ENCODE peak calls at places on chromosome 7, in five cellular contexts. Q is A549, P is mucosa of descending colon, M is lower lobe of right lung, Z is body of pancreas. N is an unnamed sample.

GRCh38 chr7:68676789-68677535 is 921.3 kb upstream of the AUTS2 start:
- DNase-seq in Q (no peak), Z (no peak), P (no peak), M (no peak), N (no peak)

GRCh38 chr7:157517782-157518513 is 181.1 kb downstream of the DNAJB6 start:
- DNase-seq in Q (no peak), M (no peak), Z (no peak), P (peak; percentile 27), N (no peak)

GRCh38 chr7:124457841-124458240 is 307.8 kb downstream of the GPR37 start:
- DNase-seq in M (no peak), Q (no peak), P (no peak), Z (no peak), N (no peak)

GRCh38 chr7:80498481-80499349 is 13.1 kb downstream of the GNAT3 start:
- DNase-seq in Z (no peak), P (no peak), Q (no peak), M (no peak), N (no peak)

GRCh38 chr7:27197137-27198042 is 2.5 kb downstream of the HOXA13 start:
- DNase-seq in Q (no peak), M (no peak), P (no peak), Z (no peak), N (no peak)

GRCh38 chr7:68238204-68238805 is 1241.7 kb downstream of the TYW1 start:
- DNase-seq in P (no peak), M (no peak), Z (no peak), Q (no peak), N (no peak)

GRCh38 chr7:514651-515598 is 4.7 kb downstream of the PDGFA start:
- DNase-seq in M (no peak), P (no peak), Z (peak; percentile 71), Q (no peak), N (no peak)

GRCh38 chr7:130151591-130152269 is 53.5 kb downstream of the TMEM209 start:
- DNase-seq in Q (peak; percentile 29), P (no peak), Z (no peak), M (no peak), N (no peak)

GRCh38 chr7:47803846-47804245 is 144.4 kb downstream of the PKD1L1 start:
- DNase-seq in Q (no peak), P (no peak), Z (no peak), M (no peak), N (no peak)

GRCh38 chr7:52715701-52716100 is 319.7 kb upstream of the POM121L12 start:
- DNase-seq in M (no peak), Z (no peak), Q (no peak), P (no peak), N (peak; percentile 40)

GRCh38 chr7:28921822-28922221 is 36.3 kb downstream of the TRIL start:
- DNase-seq in Z (peak; percentile 70), P (no peak), Q (peak; percentile 61), M (no peak), N (peak; percentile 68)

GRCh38 chr7:158375034-158375433 is 212.6 kb downstream of the PTPRN2 start:
- DNase-seq in Q (no peak), Z (no peak), P (no peak), M (no peak), N (no peak)

GRCh38 chr7:2474813-2475677 is 1.2 kb downstream of the GRIFIN start:
- DNase-seq in P (no peak), M (no peak), Q (no peak), Z (peak; percentile 71), N (no peak)

GRCh38 chr7:143931739-143932138 is 3.3 kb upstream of the OR2F2 start:
- DNase-seq in P (no peak), M (no peak), Z (no peak), Q (no peak), N (no peak)

GRCh38 chr7:127594490-127594889 is 954 bp downstream of the FSCN3 start:
- DNase-seq in Z (peak; percentile 69), P (no peak), Q (no peak), M (no peak), N (no peak)

GRCh38 chr7:91912500-91912899 is 28.2 kb upstream of the AKAP9 start:
- DNase-seq in M (no peak), P (no peak), Q (no peak), Z (no peak), N (no peak)

GRCh38 chr7:74579800-74580685 is 77.5 kb upstream of the GTF2I start:
- DNase-seq in Q (peak; percentile 89), P (peak; percentile 86), M (peak; percentile 63), Z (peak; percentile 80), N (peak; percentile 94)

GRCh38 chr7:50069613-50070012 is 23.4 kb downstream of the ZPBP start:
- DNase-seq in M (peak; percentile 51), Q (no peak), P (peak; percentile 49), Z (peak; percentile 48), N (no peak)

GRCh38 chr7:43092819-43093218 is 19.6 kb upstream of the HECW1 start:
- DNase-seq in Z (no peak), Q (no peak), P (no peak), M (no peak), N (no peak)

GRCh38 chr7:10034843-10035556 is 938.7 kb upstream of the PHF14 start:
- DNase-seq in Q (no peak), M (no peak), Z (no peak), P (no peak), N (no peak)

GRCh38 chr7:6375346-6376101 is 72.2 kb downstream of the DAGLB start:
- DNase-seq in Z (no peak), M (no peak), Q (no peak), P (no peak), N (no peak)

GRCh38 chr7:101900103-101900502 is 82.7 kb downstream of the CUX1 start:
- DNase-seq in M (peak; percentile 22), Q (no peak), P (peak; percentile 42), Z (no peak), N (no peak)

GRCh38 chr7:12403287-12404181 is at the start of gene VWDE:
- DNase-seq in Q (peak; percentile 66), M (peak; percentile 68), P (peak; percentile 69), Z (peak; percentile 53), N (peak; percentile 74)

GRCh38 chr7:141986923-141987322 is 8.8 kb upstream of the MGAM start:
- DNase-seq in Z (no peak), M (no peak), Q (no peak), P (no peak), N (no peak)

GRCh38 chr7:50595538-50596102 is 30.4 kb upstream of the DDC start:
- DNase-seq in Z (peak; percentile 49), P (no peak), M (no peak), Q (peak; percentile 78), N (peak; percentile 53)

GRCh38 chr7:42869131-42870020 is 42.5 kb downstream of the C7orf25 start:
- DNase-seq in Q (no peak), Z (no peak), P (no peak), M (no peak), N (no peak)

GRCh38 chr7:116836911-116837310 is 25.5 kb upstream of the CAPZA2 start:
- DNase-seq in P (no peak), M (no peak), Z (no peak), Q (peak; percentile 25), N (no peak)

GRCh38 chr7:158446706-158447105 is 140.9 kb downstream of the PTPRN2 start:
- DNase-seq in P (no peak), M (no peak), Q (no peak), Z (no peak), N (peak; percentile 11)

GRCh38 chr7:100080895-100081534 is 508 bp downstream of the ZNF3 start:
- DNase-seq in Q (no peak), P (no peak), Z (no peak), M (no peak), N (peak; percentile 39)

GRCh38 chr7:75055830-75056431 is 17.7 kb downstream of the RCC1L start:
- DNase-seq in Q (no peak), M (no peak), Z (peak; percentile 19), P (no peak), N (no peak)

GRCh38 chr7:92598310-92598981 is 8.3 kb upstream of the FAM133B start:
- DNase-seq in P (no peak), Q (no peak), M (no peak), Z (no peak), N (no peak)

GRCh38 chr7:55534262-55534915 is 37.9 kb downstream of the VOPP1 start:
- DNase-seq in Z (peak; percentile 65), M (peak; percentile 78), Q (no peak), P (no peak), N (no peak)

GRCh38 chr7:55533729-55534080 is 38.6 kb downstream of the VOPP1 start:
- DNase-seq in M (no peak), P (no peak), Q (no peak), Z (no peak), N (no peak)

GRCh38 chr7:55536619-55537457 is 35.5 kb downstream of the VOPP1 start:
- DNase-seq in M (no peak), Q (no peak), P (no peak), Z (no peak), N (no peak)

GRCh38 chr7:55535637-55536016 is 36.7 kb downstream of the VOPP1 start:
- DNase-seq in M (no peak), P (no peak), Z (no peak), Q (no peak), N (no peak)

GRCh38 chr7:55534916-55535636 is 37.2 kb downstream of the VOPP1 start:
- DNase-seq in Q (no peak), M (no peak), Z (no peak), P (no peak), N (no peak)
- H3K4me3 ChIP-seq in Q (no peak overlapping the region), M (no peak overlapping the region), Z (no peak overlapping the region), P (no peak overlapping the region), N (no peak overlapping the region)

GRCh38 chr7:70306173-70306572 is 707.9 kb downstream of the AUTS2 start:
- DNase-seq in M (no peak), Q (no peak), Z (no peak), P (no peak), N (no peak)
- H3K9me3 ChIP-seq in M (no peaks in the 10 kb centered on the region), Q (no peaks in the 10 kb centered on the region), Z (no peaks in the 10 kb centered on the region), P (no peaks in the 10 kb centered on the region), N (no peaks in the 10 kb centered on the region)

DNA sequence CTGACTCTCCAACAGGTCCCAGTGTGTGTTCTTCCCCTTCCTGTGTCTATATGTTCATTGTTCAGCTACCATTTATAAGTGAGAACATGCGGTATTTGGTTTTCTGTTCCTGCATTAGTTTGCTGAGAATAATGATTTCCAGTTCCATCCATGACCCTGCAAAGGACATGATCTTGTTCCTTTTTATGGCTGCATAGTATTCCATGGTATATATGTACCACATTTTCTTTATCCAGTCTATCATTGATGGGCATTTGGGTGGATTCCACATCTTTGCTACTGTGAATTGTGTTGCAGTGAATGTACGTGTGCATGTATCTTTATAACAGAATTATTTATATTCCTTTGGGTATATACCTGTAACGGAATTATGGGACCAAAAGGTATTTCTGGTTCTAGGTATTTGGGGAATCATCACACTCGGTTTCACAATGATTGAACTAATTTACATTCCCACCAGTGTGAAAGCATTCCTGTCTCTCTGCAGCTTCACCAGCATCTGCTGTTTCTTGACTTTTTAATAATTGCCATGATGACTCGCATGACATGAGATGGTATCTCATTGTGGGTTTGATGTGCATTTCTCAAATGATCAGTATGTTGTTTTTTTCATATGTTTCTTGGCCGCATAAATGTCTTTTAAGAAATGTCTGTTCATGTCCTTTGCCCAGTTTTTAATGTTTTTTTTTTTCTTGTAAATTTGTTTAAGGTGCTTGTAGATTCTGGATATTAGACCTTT is 60.2 kb downstream of the LSMEM1 start:
- DNase-seq in P (no peak), Z (no peak), M (no peak), Q (no peak), N (no peak)
- TF ChIP-seq CTCF in P (no peak), Z (no peak), M (no peak), Q (no peak), N (no peak)

DNA sequence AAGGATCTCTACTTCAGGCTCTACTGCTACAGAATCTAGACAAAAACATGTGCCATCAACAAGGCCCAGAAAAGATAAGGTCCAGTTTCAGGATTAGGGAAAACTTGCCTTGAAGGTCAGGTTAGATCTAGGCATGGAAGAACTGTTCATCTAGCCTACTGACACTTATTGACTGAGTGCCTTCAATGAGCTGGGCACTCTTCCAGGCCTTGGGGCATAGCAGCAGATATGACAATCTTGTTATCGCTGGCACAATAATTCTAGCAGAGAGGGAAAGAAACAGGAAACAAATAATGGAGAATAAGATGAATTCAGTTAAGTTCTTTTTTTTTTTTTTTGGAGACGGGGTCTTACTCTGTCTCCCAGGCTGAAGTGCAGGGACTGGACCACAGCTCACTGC is 71.6 kb downstream of the ADCYAP1R1 start:
- DNase-seq in P (no peak), M (no peak), Q (no peak), Z (no peak), N (no peak)
- H3K4me3 ChIP-seq in P (no peak overlapping the region), M (no peak overlapping the region), Q (no peak overlapping the region), Z (no peak overlapping the region), N (no peak overlapping the region)